ENCODE peak calls at places on chromosome X, in eight cellular contexts. A is H4; W is activated T-helper 1 cell treated with anti-CD3 and anti-CD28 coated beads, Interleukin-12 subunit alpha, Interleukin-12 subunit beta, Interleukin-2, Interleukin-4 antibody, amounts not matched to agents 30 ng/mL and 10 ng/mL and 1 ng/mL, durations not matched to agents 14 hours and 24 hours and 36 hours; V is activated CD8-positive, alpha-beta T cell treated with anti-CD3 and anti-CD28 coated beads, Interleukin-2, amount 10 ng/mL, durations not matched to agents 7 days and 5 days; G is mucosa of descending colon; N is astrocyte of the spinal cord; C is stimulated activated naive CD8-positive, alpha-beta T cell treated with anti-CD3 and anti-CD28 coated beads, Interleukin-15, Interleukin-2, amounts not matched to agents 100 U/mL and 50 U/mL, for 24 hours; R is cardiac fibroblast. Q is an unnamed sample.

GRCh38 chrX:119549327-119550016 is 15.7 kb downstream of the STEEP1 start:
- DNase-seq in A (no peak), W (no peak), V (no peak), G (no peak), N (no peak), C (no peak), R (no peak), Q (no peak)

GRCh38 chrX:24019448-24019847 is 7.5 kb downstream of the KLHL15 start:
- DNase-seq in A (no peak), W (no peak), V (no peak), G (no peak), N (no peak), C (no peak), R (no peak), Q (no peak)

GRCh38 chrX:57364145-57364544 is 77.6 kb downstream of the FAAH2 start:
- DNase-seq in A (no peak), W (no peak), V (no peak), G (no peak), N (no peak), C (no peak), R (no peak), Q (no peak)

GRCh38 chrX:41333994-41334865 is at the start of gene DDX3X:
- DNase-seq in A (peak), W (peak), V (peak), G (peak), N (peak), C (peak), R (peak), Q (no peak)

GRCh38 chrX:106999002-106999975 is 723 bp downstream of the MORC4 start:
- DNase-seq in A (peak), W (peak), V (peak), G (peak), N (peak), C (peak), R (peak), Q (no peak)

GRCh38 chrX:4932790-4933189 is 1219.3 kb upstream of the PRKX start:
- DNase-seq in A (no peak), W (no peak), V (no peak), G (no peak), N (peak), C (no peak), R (peak), Q (no peak)

GRCh38 chrX:69229436-69229835 is 64.2 kb upstream of the PJA1 start:
- DNase-seq in A (no peak), W (no peak), V (no peak), G (no peak), N (peak), C (no peak), R (peak), Q (no peak)

GRCh38 chrX:154083134-154083517 is 14.4 kb downstream of the MECP2 start:
- DNase-seq in A (no peak), W (no peak), V (no peak), G (no peak), N (no peak), C (no peak), R (no peak), Q (no peak)

GRCh38 chrX:12496343-12496742 is 294.9 kb upstream of the PRPS2 start:
- DNase-seq in A (no peak), W (no peak), V (no peak), G (no peak), N (no peak), C (no peak), R (no peak), Q (no peak)